ENCODE peak calls at places on chromosomes 11 and 22, in five cellular contexts. X is NCI-H1092 treated with DMSO at 0.1 percent for 48 hours, V is LoVo, R is Daoy, O is SIG-M5. C is an unnamed sample.
A peak's percentile ranks its signal among the peaks of the same experiment; 100 is the strongest.

GRCh38 chr22:26897384-26897783 is 240.0 kb downstream of the MIAT start:
- DNase-seq in X (no peak), V (no peak), R (no peak), O (no peak), C (no peak)

GRCh38 chr11:119995730-119996491 is 142.0 kb downstream of the TRIM29 start:
- DNase-seq in X (no peak), V (no peak), R (no peak), O (no peak), C (no peak)

GRCh38 chr22:22995166-22995565 is 75.2 kb upstream of the GNAZ start:
- DNase-seq in X (peak; percentile 58), V (no peak), R (no peak), O (no peak), C (no peak)

GRCh38 chr11:32892355-32893090 is at the start of gene QSER1:
- DNase-seq in X (peak; percentile 76), V (peak; percentile 73), R (peak; percentile 79), O (no peak), C (no peak)

GRCh38 chr11:76802151-76802550 is 19.0 kb downstream of the TSKU start:
- DNase-seq in X (peak; percentile 43), V (no peak), R (no peak), O (no peak), C (no peak)

GRCh38 chr11:106091480-106092123 is 14.1 kb downstream of the AASDHPPT start:
- DNase-seq in X (no peak), V (no peak), R (peak; percentile 49), O (no peak), C (no peak)

GRCh38 chr11:120938255-120938654 is 85.6 kb upstream of the TBCEL start:
- DNase-seq in X (no peak), V (no peak), R (no peak), O (no peak), C (no peak)

GRCh38 chr11:6404341-6405038 is 14.2 kb downstream of the SMPD1 start:
- DNase-seq in X (no peak), V (no peak), R (peak; percentile 20), O (no peak), C (no peak)

GRCh38 chr11:132471491-132471890 is 1060.8 kb downstream of the OPCML start:
- DNase-seq in X (no peak), V (no peak), R (peak; percentile 25), O (no peak), C (no peak)

GRCh38 chr22:32900856-32901255 is 99.4 kb downstream of the TIMP3 start:
- DNase-seq in X (no peak), V (no peak), R (no peak), O (no peak), C (no peak)

GRCh38 chr11:81886406-81887075 is 847.1 kb downstream of the FAM181B start:
- DNase-seq in X (no peak), V (no peak), R (no peak), O (no peak), C (no peak)

GRCh38 chr11:75627879-75628668 is 40.8 kb downstream of the MAP6 start:
- DNase-seq in X (peak; percentile 19), V (no peak), R (peak; percentile 22), O (no peak), C (no peak)

GRCh38 chr22:48664586-48664985 is 1163.1 kb downstream of the BRD1 start:
- DNase-seq in X (no peak), V (no peak), R (no peak), O (no peak), C (no peak)

GRCh38 chr11:132790466-132790865 is 741.8 kb downstream of the OPCML start:
- DNase-seq in X (no peak), V (no peak), R (no peak), O (no peak), C (no peak)

GRCh38 chr11:67457453-67457852 is 2.3 kb downstream of the CABP4 start:
- DNase-seq in X (no peak), V (no peak), R (no peak), O (no peak), C (no peak)

GRCh38 chr11:115676768-115677167 is 172.6 kb upstream of the CADM1 start:
- DNase-seq in X (no peak), V (no peak), R (peak; percentile 69), O (no peak), C (no peak)

GRCh38 chr22:36147196-36147788 is 13.3 kb downstream of the APOL3 start:
- DNase-seq in X (no peak), V (no peak), R (no peak), O (no peak), C (no peak)

GRCh38 chr22:37177221-37177620 is 10.8 kb downstream of the C1QTNF6 start:
- DNase-seq in X (no peak), V (no peak), R (no peak), O (no peak), C (no peak)

GRCh38 chr11:17415523-17416104 is 27.2 kb upstream of the KCNJ11 start:
- DNase-seq in X (no peak), V (no peak), R (no peak), O (no peak), C (no peak)

GRCh38 chr11:46612326-46612725 is 4.7 kb downstream of the HARBI1 start:
- DNase-seq in X (no peak), V (no peak), R (no peak), O (no peak), C (no peak)

GRCh38 chr11:27497284-27497866 is 9.2 kb downstream of the LIN7C start:
- DNase-seq in X (peak; percentile 26), V (no peak), R (no peak), O (no peak), C (no peak)

GRCh38 chr11:74004694-74005615 is 3.9 kb downstream of the UCP3 start:
- DNase-seq in X (no peak), V (no peak), R (no peak), O (no peak), C (no peak)

GRCh38 chr22:20024225-20025087 is 3.5 kb downstream of the TANGO2 start:
- DNase-seq in X (no peak), V (no peak), R (no peak), O (no peak), C (no peak)

GRCh38 chr11:115607621-115608191 is 103.5 kb upstream of the CADM1 start:
- DNase-seq in X (peak; percentile 22), V (no peak), R (peak; percentile 48), O (no peak), C (no peak)

GRCh38 chr11:125165664-125166346 is 1.3 kb downstream of the PKNOX2 start:
- DNase-seq in X (no peak), V (no peak), R (peak; percentile 44), O (no peak), C (no peak)

C was measured in DMS153.